ENCODE peak calls at places on chromosomes 2 and 18, in nine cellular contexts. V is adrenal gland; S is spleen; T is cardiac muscle cell; G is CD4-positive, CD25-positive, alpha-beta regulatory T cell; A is sigmoid colon; D is neuronal stem cell; P is CD8-positive, alpha-beta memory T cell; H is fibroblast of lung. R is an unnamed sample. For H3K9me3 and H3K4me1, the result is how much of the 10 kb centered on the place peaks cover.

GRCh38 chr2:222797308-222797707 is 63.5 kb upstream of the ACSL3 start:
- DNase-seq in V (no peak), S (no peak), T (peak), G (no peak), A (no peak), D (no peak), P (no peak), H (peak), R (peak)

GRCh38 chr2:101130081-101130480 is 21.1 kb downstream of the TBC1D8 start:
- DNase-seq in V (no peak), S (no peak), T (no peak), G (no peak), A (no peak), D (no peak), P (no peak), H (no peak), R (no peak)

GRCh38 chr18:11366410-11366809 is 217.0 kb upstream of the PIEZO2 start:
- DNase-seq in V (peak), S (no peak), T (no peak), G (no peak), A (no peak), D (no peak), P (no peak), H (peak), R (no peak)

GRCh38 chr2:69013123-69013836 is at the start of gene ANTXR1:
- DNase-seq in V (peak), S (peak), T (peak), G (no peak), A (peak), D (peak), P (no peak), H (peak), R (no peak)

GRCh38 chr2:133484106-133484505 is 84.2 kb downstream of the NCKAP5 start:
- DNase-seq in V (no peak), S (no peak), T (no peak), G (no peak), A (no peak), D (no peak), P (no peak), H (no peak), R (no peak)

GRCh38 chr18:12657849-12658829 is at the start of gene SPIRE1:
- DNase-seq in V (peak), S (peak), T (peak), G (peak), A (peak), D (peak), P (peak), H (peak), R (peak)

GRCh38 chr2:180000434-180000833 is 6.7 kb downstream of the CWC22 start:
- DNase-seq in V (no peak), S (no peak), T (peak), G (no peak), A (no peak), D (no peak), P (no peak), H (peak), R (no peak)

GRCh38 chr2:11533278-11534077 is at the start of gene GREB1:
- DNase-seq in V (peak), S (no peak), T (no peak), G (no peak), A (no peak), D (no peak), P (no peak), H (peak), R (no peak)

GRCh38 chr2:26469092-26469710 is 8.7 kb downstream of the OTOF start:
- DNase-seq in V (no peak), S (peak), T (peak), G (no peak), A (no peak), D (peak), P (no peak), H (peak), R (peak)

GRCh38 chr2:15625344-15626036 is 33.8 kb downstream of the DDX1 start:
- DNase-seq in V (no peak), S (no peak), T (no peak), G (no peak), A (no peak), D (no peak), P (no peak), H (no peak), R (no peak)

GRCh38 chr2:16114836-16115235 is 174.5 kb downstream of the MYCN start:
- DNase-seq in V (no peak), S (no peak), T (no peak), G (no peak), A (no peak), D (no peak), P (no peak), H (no peak), R (no peak)

GRCh38 chr2:182717451-182718215 is 1.6 kb downstream of the DNAJC10 start:
- DNase-seq in V (no peak), S (no peak), T (no peak), G (no peak), A (no peak), D (no peak), P (no peak), H (no peak), R (peak)

GRCh38 chr2:59691518-59692190 is 861.8 kb downstream of the BCL11A start:
- DNase-seq in V (no peak), S (no peak), T (no peak), G (no peak), A (no peak), D (no peak), P (no peak), H (no peak), R (no peak)

GRCh38 chr2:88265352-88265960 is 95.3 kb downstream of the THNSL2 start:
- DNase-seq in V (peak), S (no peak), T (peak), G (no peak), A (no peak), D (no peak), P (no peak), H (peak), R (no peak)

GRCh38 chr2:216535454-216535995 is 36.9 kb downstream of the RPL37A start:
- DNase-seq in V (peak), S (no peak), T (peak), G (no peak), A (peak), D (no peak), P (no peak), H (peak), R (no peak)

GRCh38 chr2:46632349-46632748 is 153.0 kb downstream of the TMEM247 start:
- DNase-seq in V (no peak), S (no peak), T (peak), G (no peak), A (no peak), D (no peak), P (no peak), H (peak), R (peak)

GRCh38 chr2:97691166-97691565 is 21.7 kb downstream of the C2orf92 start:
- DNase-seq in V (no peak), S (no peak), T (no peak), G (no peak), A (no peak), D (no peak), P (no peak), H (no peak), R (no peak)

GRCh38 chr18:32315881-32316280 is 126.0 kb downstream of the MEP1B start:
- DNase-seq in V (no peak), S (no peak), T (peak), G (no peak), A (no peak), D (no peak), P (no peak), H (peak), R (no peak)

GRCh38 chr2:28558421-28558820 is 62.6 kb downstream of the PLB1 start:
- DNase-seq in V (no peak), S (no peak), T (peak), G (no peak), A (peak), D (no peak), P (no peak), H (no peak), R (no peak)

GRCh38 chr2:128978155-128978707 is 659.6 kb upstream of the HS6ST1 start:
- DNase-seq in V (no peak), S (no peak), T (no peak), G (no peak), A (no peak), D (no peak), P (no peak), H (no peak), R (no peak)

GRCh38 chr2:234291765-234292204 is 205.1 kb downstream of the ARL4C start:
- DNase-seq in V (peak), S (no peak), T (peak), G (no peak), A (no peak), D (no peak), P (peak), H (peak), R (no peak)

GRCh38 chr2:127950264-127950663 is 64.5 kb upstream of the AMMECR1L start:
- DNase-seq in V (no peak), S (no peak), T (no peak), G (no peak), A (no peak), D (no peak), P (no peak), H (no peak), R (peak)

GRCh38 chr2:46025683-46026082 is 271.5 kb upstream of the EPAS1 start:
- DNase-seq in V (no peak), S (no peak), T (no peak), G (no peak), A (no peak), D (no peak), P (no peak), H (no peak), R (no peak)

GRCh38 chr2:204900487-204900886 is 355.2 kb downstream of the PARD3B start:
- DNase-seq in V (no peak), S (no peak), T (no peak), G (no peak), A (no peak), D (no peak), P (no peak), H (no peak), R (no peak)

GRCh38 chr2:50347355-50348044 is 684.4 kb downstream of the NRXN1 start:
- DNase-seq in V (no peak), S (peak), T (peak), G (no peak), A (peak), D (peak), P (no peak), H (no peak), R (no peak)

GRCh38 chr18:3029215-3029972 is 16.4 kb upstream of the LPIN2 start:
- DNase-seq in V (no peak), S (no peak), T (peak), G (no peak), A (no peak), D (no peak), P (no peak), H (peak), R (no peak)

GRCh38 chr2:118635891-118636290 is 211.6 kb downstream of the EN1 start:
- DNase-seq in V (no peak), S (no peak), T (no peak), G (no peak), A (no peak), D (no peak), P (no peak), H (no peak), R (no peak)

GRCh38 chr2:146489386-146489785 is 1355.4 kb upstream of the ACVR2A start:
- DNase-seq in V (no peak), S (no peak), T (peak), G (no peak), A (no peak), D (no peak), P (no peak), H (no peak), R (no peak)

GRCh38 chr2:152544626-152545025 is 172.6 kb downstream of the PRPF40A start:
- DNase-seq in V (no peak), S (no peak), T (no peak), G (no peak), A (no peak), D (no peak), P (no peak), H (no peak), R (no peak)

GRCh38 chr2:46142546-46143329 is 154.5 kb upstream of the EPAS1 start:
- DNase-seq in V (no peak), S (no peak), T (no peak), G (no peak), A (peak), D (no peak), P (no peak), H (no peak), R (no peak)

GRCh38 chr2:170142502-170142901 is 35.4 kb upstream of the MYO3B start:
- DNase-seq in V (peak), S (no peak), T (no peak), G (no peak), A (no peak), D (no peak), P (no peak), H (no peak), R (peak)

GRCh38 chr18:76499596-76500340 is 4.7 kb upstream of the ZNF516 start:
- DNase-seq in V (no peak), S (no peak), T (no peak), G (no peak), A (no peak), D (no peak), P (no peak), H (no peak), R (peak)

GRCh38 chr2:62725712-62726055 is 20.2 kb downstream of the EHBP1 start:
- DNase-seq in V (no peak), S (no peak), T (no peak), G (no peak), A (no peak), D (no peak), P (no peak), H (no peak), R (no peak)

DNA sequence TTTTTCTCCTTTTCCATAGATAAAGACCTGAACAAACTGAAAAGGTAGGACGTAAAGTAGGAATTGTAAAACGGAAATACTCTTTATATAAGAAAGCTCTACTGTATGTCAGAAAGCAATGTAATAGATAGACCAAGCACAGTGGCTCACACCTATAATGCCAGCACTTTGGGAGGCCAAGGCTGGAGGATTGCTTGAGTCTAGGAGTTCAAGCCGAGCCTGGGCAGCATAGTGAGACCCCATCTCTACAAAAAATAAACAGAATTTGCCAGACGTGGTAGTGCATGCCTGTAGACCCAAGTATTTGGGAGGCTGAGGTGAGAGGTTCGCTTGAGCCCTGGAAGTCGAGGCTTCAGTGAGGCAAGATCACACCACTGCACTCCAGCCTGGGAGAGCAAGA is 7.6 kb downstream of the ZNF397 start:
- DNase-seq in V (no peak), S (no peak), T (no peak), G (no peak), A (no peak), D (no peak), P (no peak), H (no peak), R (no peak)
- H3K9me3 ChIP-seq in V (under half), S (half or more), T (under half), G (under half), A (under half), D (under half), P (under half), H (under half), R (under half)

GRCh38 chr2:226423498-226423960 is 376.1 kb downstream of the IRS1 start:
- DNase-seq in V (peak), S (peak), T (no peak), G (no peak), A (peak), D (no peak), P (peak), H (peak), R (peak)
- H3K4me3 ChIP-seq in V (no peak), S (peak), T (no peak), G (no peak), A (peak), D (no peak), P (peak), H (peak), R (no peak)

DNA sequence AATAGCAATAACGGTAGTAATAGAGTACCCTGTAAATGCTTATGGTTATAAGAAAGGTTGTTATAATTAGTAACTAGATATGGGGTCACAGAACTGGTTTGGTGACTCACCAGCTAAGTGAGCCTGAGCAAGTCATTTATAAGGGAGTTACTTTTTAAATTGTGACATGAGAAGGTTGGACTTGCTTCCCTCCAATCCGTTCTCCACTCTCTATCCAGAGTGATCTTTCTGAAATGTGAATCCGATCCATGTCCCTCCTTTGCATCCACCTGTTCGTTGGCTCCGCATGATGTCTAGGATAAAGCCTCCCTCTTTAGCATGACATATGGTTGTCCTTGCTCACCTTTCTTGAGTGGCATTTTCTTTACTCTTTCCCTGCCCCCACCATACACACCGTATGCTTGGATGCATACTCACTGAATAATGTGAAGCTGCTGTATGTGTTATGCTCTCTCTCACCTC is 83.1 kb downstream of the CDC42EP3 start:
- DNase-seq in V (no peak), S (no peak), T (no peak), G (no peak), A (no peak), D (no peak), P (no peak), H (peak), R (no peak)
- H3K4me1 ChIP-seq in V (under half), S (under half), T (under half), G (half or more), A (under half), D (under half), P (half or more), H (under half), R (under half)

DNA sequence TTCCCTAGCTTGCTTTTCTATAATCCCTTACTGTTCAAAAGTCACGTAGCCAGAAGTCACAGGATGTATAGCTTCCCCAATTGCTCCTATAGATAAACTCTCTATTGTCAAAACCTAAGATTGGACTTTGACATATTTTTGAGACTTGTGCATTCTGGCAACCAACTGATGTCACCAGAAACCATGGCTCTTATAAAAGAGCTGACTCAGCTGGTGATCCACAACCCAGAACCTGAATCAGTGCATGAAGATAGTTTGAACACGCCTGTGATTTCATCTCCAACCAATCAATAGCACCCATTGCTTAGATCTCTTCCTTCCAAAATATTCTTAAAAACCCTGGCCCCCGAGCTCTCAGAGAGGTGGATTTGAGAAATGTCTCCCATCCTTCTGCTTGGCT is 639.9 kb upstream of the PIK3C3 start:
- DNase-seq in V (no peak), S (no peak), T (no peak), G (no peak), A (no peak), D (no peak), P (no peak), H (no peak), R (no peak)
- H3K9me3 ChIP-seq in V (under half), S (under half), T (under half), G (under half), A (under half), D (under half), P (under half), H (under half), R (under half)

GRCh38 chr2:206962966-206963365 is 23.6 kb downstream of the CPO start:
- DNase-seq in V (no peak), S (no peak), T (no peak), G (no peak), A (no peak), D (no peak), P (no peak), H (no peak), R (no peak)

GRCh38 chr2:206955253-206955652 is 15.9 kb downstream of the CPO start:
- DNase-seq in V (no peak), S (no peak), T (no peak), G (no peak), A (no peak), D (no peak), P (no peak), H (no peak), R (no peak)

DNA sequence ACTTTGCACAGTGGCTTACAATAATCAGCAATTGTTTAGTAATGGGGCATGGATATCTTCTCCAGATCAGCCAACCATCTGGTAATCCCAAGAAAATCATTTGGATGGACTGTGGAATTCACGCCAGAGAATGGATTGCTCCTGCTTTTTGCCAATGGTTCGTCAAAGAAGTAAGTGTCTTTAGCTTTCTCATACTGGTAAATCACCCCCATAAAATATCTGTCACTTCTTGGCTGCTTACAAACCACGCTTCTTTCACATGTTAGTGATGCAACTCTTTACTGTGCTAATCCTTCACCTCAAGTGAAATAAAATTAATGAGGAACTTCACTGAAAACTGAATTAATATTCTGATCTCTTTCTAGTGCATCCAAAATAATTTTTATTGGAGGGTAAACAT is 18.9 kb downstream of the CPO start:
- DNase-seq in V (no peak), S (no peak), T (no peak), G (no peak), A (no peak), D (no peak), P (no peak), H (no peak), R (no peak)
- H3K4me3 ChIP-seq in V (no peak), S (no peak), T (no peak), G (no peak), A (no peak), D (no peak), P (no peak), H (no peak), R (no peak)

R was measured in Karpas-422.